ENCODE peak calls at places on chromosomes 7 and 10, in four cellular contexts. N is HepG2, O is GM12878, R is K562. I is an unnamed sample.

GRCh38 chr7:139629392-139630082 is 106.1 kb downstream of the CLEC2L start:
- DNase-seq in O (no peak), N (no peak), R (no peak), I (no peak)

GRCh38 chr10:132167041-132167674 is 19.6 kb upstream of the DPYSL4 start:
- DNase-seq in N (no peak), O (no peak), R (no peak), I (no peak)

GRCh38 chr10:19498348-19499290 is 317.6 kb upstream of the PLXDC2 start:
- DNase-seq in N (no peak), R (no peak), O (no peak), I (no peak)

GRCh38 chr10:127527891-127528290 is 21.2 kb upstream of the NPS start:
- DNase-seq in R (no peak), O (no peak), N (no peak), I (no peak)

GRCh38 chr10:5412277-5412941 is at the start of gene NET1:
- DNase-seq in N (peak), R (peak), O (peak), I (peak)

GRCh38 chr7:120550494-120551048 is 277.6 kb downstream of the KCND2 start:
- DNase-seq in O (no peak), N (no peak), R (no peak), I (no peak)

GRCh38 chr10:1257226-1257625 is 201.0 kb downstream of the WDR37 start:
- DNase-seq in O (no peak), N (no peak), R (no peak), I (no peak)

GRCh38 chr10:24428410-24428782 is 219.5 kb downstream of the KIAA1217 start:
- DNase-seq in O (no peak), N (no peak), R (no peak), I (no peak)

GRCh38 chr10:71187600-71187999 is 24.8 kb upstream of the UNC5B start:
- DNase-seq in R (no peak), N (no peak), O (no peak), I (no peak)

GRCh38 chr10:122525788-122526187 is 34.8 kb upstream of the DMBT1 start:
- DNase-seq in R (no peak), N (peak), O (no peak), I (peak)

GRCh38 chr7:151798851-151799428 is 78.0 kb downstream of the PRKAG2 start:
- DNase-seq in O (no peak), R (no peak), N (no peak), I (no peak)

GRCh38 chr10:121613456-121613855 is 15.2 kb upstream of the FGFR2 start:
- DNase-seq in N (no peak), O (no peak), R (no peak), I (no peak)

GRCh38 chr10:72784551-72785421 is 92.8 kb downstream of the MCU start:
- DNase-seq in R (no peak), N (no peak), O (no peak), I (no peak)

GRCh38 chr10:34216348-34216908 is 598.7 kb downstream of the PARD3 start:
- DNase-seq in O (no peak), R (no peak), N (peak), I (no peak)

GRCh38 chr7:35450456-35450855 is 196.6 kb upstream of the TBX20 start:
- DNase-seq in N (no peak), R (no peak), O (no peak), I (no peak)

GRCh38 chr7:98354052-98354451 is 46.8 kb downstream of the BAIAP2L1 start:
- DNase-seq in N (no peak), O (no peak), R (no peak), I (no peak)

GRCh38 chr7:55361560-55361959 is 3.6 kb upstream of the LANCL2 start:
- DNase-seq in N (no peak), O (no peak), R (no peak), I (no peak)

GRCh38 chr10:21292763-21293517 is 232.5 kb downstream of the SKIDA1 start:
- DNase-seq in R (no peak), N (peak), O (no peak), I (peak)

GRCh38 chr7:37832194-37832593 is 16.2 kb upstream of the NME8 start:
- DNase-seq in N (no peak), R (no peak), O (no peak), I (no peak)

GRCh38 chr10:33265621-33266020 is 68.8 kb downstream of the NRP1 start:
- DNase-seq in O (no peak), N (no peak), R (no peak), I (no peak)

GRCh38 chr7:19522486-19522885 is 186.4 kb downstream of the POLR1F start:
- DNase-seq in O (no peak), N (no peak), R (no peak), I (no peak)

GRCh38 chr7:22731781-22732180 is 4.8 kb downstream of the IL6 start:
- DNase-seq in R (no peak), N (no peak), O (no peak), I (no peak)

GRCh38 chr7:157789094-157789493 is 452.3 kb downstream of the DNAJB6 start:
- DNase-seq in O (no peak), N (no peak), R (no peak), I (no peak)

GRCh38 chr7:133742709-133743538 is 384.2 kb upstream of the LRGUK start:
- DNase-seq in N (no peak), R (no peak), O (no peak), I (peak)

DNA sequence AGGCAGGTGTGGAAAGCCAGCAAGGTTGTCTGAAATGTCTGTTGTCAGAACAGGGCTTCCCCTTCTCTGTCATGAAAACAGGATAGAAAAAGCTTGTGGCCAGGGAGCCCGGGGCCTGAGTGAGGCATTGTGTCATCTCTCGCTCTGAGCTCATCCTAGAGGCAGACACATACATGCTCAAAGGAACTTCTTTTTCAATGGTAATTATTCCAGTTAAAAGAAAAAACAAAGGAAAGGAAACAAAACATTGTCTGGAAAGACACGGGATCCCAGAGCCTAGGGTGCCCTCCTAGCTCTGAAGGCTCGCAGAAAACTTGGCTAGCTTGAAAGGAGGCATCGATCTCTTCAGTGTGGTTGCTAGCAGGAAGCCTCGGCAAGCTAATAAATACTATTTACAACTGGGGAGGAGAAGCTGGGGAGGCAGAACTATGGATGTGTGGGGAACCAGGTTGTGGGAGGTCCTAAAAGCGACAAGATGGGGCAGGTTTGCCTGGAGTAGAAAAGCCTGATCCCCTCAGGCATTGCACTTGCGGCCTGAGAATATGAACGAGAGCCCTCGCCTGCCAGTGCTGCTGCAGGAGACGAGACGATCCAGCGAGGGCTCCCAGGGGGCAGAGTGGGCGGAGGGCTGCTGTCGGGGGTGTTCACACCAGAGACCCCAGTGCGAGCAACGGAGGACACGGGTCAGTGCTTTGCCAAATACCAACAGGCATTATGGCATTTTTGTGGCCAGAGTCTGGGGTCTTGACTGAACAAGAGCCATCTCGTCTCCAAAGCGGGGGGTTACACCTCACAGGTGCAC is 32.8 kb upstream of the DGKI start:
- DNase-seq in N (no peak), R (no peak), O (no peak), I (no peak)
- TF ChIP-seq TARDBP in N (no peak), R (no peak), O (no peak), I (no peak)

GRCh38 chr10:97575101-97575668 is 2.6 kb downstream of the ANKRD2 start:
- DNase-seq in N (no peak), R (no peak), O (no peak), I (no peak)
- TF ChIP-seq FOXM1 in N (no peak), R (no peak), O (no peak), I (no peak)

GRCh38 chr7:100080895-100081534 is 508 bp downstream of the ZNF3 start:
- DNase-seq in R (no peak), N (peak), O (no peak), I (no peak)

GRCh38 chr7:100075418-100075817 is 6.1 kb downstream of the ZNF3 start:
- DNase-seq in O (no peak), R (no peak), N (no peak), I (no peak)

GRCh38 chr7:100081535-100082102 is at the start of gene ZNF3:
- DNase-seq in O (peak), R (peak), N (peak), I (peak)

GRCh38 chr7:100077205-100077604 is 4.3 kb downstream of the ZNF3 start:
- DNase-seq in O (no peak), R (no peak), N (peak), I (no peak)

GRCh38 chr7:100079024-100079560 is 2.4 kb downstream of the ZNF3 start:
- DNase-seq in R (no peak), N (peak), O (no peak), I (no peak)
- TF ChIP-seq TARDBP in R (no peak), N (no peak), O (no peak), I (no peak)

GRCh38 chr10:59366310-59366709 is 4.0 kb upstream of the FAM13C start:
- DNase-seq in N (no peak), O (no peak), R (no peak), I (no peak)
- TF ChIP-seq FOXM1 in N (no peak), O (no peak), R (no peak), I (no peak)

GRCh38 chr7:42414028-42414427 is 177.0 kb upstream of the GLI3 start:
- DNase-seq in R (no peak), O (no peak), N (no peak), I (no peak)
- TF ChIP-seq TARDBP in R (no peak), O (no peak), N (no peak), I (no peak)

GRCh38 chr7:92717982-92718716 is 118.2 kb downstream of the CDK6 start:
- DNase-seq in R (no peak), O (no peak), N (peak), I (no peak)
- TF ChIP-seq FOXM1 in R (no peak), O (peak), N (no peak), I (no peak)

GRCh38 chr10:124465003-124465776 is 3.6 kb downstream of the LHPP start:
- DNase-seq in O (peak), N (no peak), R (no peak), I (no peak)
- TF ChIP-seq TARDBP in O (no peak), N (no peak), R (no peak), I (no peak)

GRCh38 chr10:125003146-125003900 is 61.4 kb downstream of the ZRANB1 start:
- DNase-seq in N (no peak), R (no peak), O (no peak), I (no peak)

GRCh38 chr10:125005312-125006187 is 63.6 kb downstream of the ZRANB1 start:
- DNase-seq in O (no peak), R (no peak), N (no peak), I (no peak)

GRCh38 chr10:125002423-125003145 is 60.7 kb downstream of the ZRANB1 start:
- DNase-seq in O (no peak), N (no peak), R (no peak), I (no peak)

GRCh38 chr10:125004571-125005311 is 62.8 kb downstream of the ZRANB1 start:
- DNase-seq in O (no peak), R (no peak), N (no peak), I (no peak)

DNA sequence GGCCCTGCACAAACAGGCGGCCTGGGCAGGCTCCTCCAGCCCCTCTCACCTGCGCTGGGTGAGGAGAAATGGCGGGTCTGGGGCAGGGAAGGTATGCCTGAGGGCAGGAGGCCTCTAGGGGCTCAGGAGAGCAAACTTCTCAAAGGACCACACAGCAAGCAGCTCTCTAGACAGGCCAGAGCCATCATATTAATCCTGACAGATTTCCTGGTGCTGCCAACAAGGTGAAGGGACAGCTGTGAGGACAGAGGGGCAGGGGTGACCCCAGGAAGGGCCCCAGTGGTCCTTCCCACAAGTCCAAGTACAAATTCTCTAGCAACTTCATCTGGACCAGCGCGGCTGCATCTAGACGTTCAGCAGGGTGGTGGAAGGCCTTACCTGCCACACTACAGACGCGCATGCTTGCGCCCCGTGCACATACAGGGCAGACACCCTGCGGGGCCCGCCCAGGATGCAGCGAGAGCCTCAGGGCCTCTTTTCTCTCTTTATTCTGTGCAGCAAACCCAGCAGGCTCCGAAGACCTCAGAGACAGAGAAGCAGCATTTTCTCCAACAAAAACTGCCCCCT is 62.1 kb downstream of the ZRANB1 start:
- DNase-seq in O (no peak), R (no peak), N (no peak), I (no peak)
- TF ChIP-seq FOXM1 in O (no peak), R (no peak), N (no peak), I (no peak)

GRCh38 chr10:6722616-6723004 is 142.5 kb upstream of the PRKCQ start:
- DNase-seq in O (no peak), R (no peak), N (no peak), I (no peak)
- TF ChIP-seq TARDBP in O (no peak), R (no peak), N (no peak), I (no peak)

I was measured in HEK293T.